ENCODE peak calls at places on chromosome 21, in four cellular contexts. N is stimulated activated CD4-positive, alpha-beta T cell treated with anti-CD3 and anti-CD28 coated beads, TNF-alpha, amount 100 ng/mL, for 1 hour; L is GM18507; Y is GM19239. I is an unnamed sample.

GRCh38 chr21:18759751-18760161 is 356.2 kb upstream of the TMPRSS15 start:
- DNase-seq in N (no peak), L (no peak), Y (no peak), I (no peak)

GRCh38 chr21:33755354-33755753 is 113.1 kb downstream of the ITSN1 start:
- DNase-seq in N (no peak), L (no peak), Y (no peak), I (no peak)

GRCh38 chr21:20729376-20729775 is 268.8 kb upstream of the NCAM2 start:
- DNase-seq in N (no peak), L (no peak), Y (no peak), I (peak)

GRCh38 chr21:38170283-38170682 is 86.5 kb upstream of the KCNJ15 start:
- DNase-seq in N (no peak), L (peak), Y (no peak), I (peak)

GRCh38 chr21:43727571-43728466 is 8.9 kb downstream of the PDXK start:
- DNase-seq in N (no peak), L (no peak), Y (no peak), I (no peak)

GRCh38 chr21:45405819-45406762 is 1.1 kb downstream of the COL18A1 start:
- DNase-seq in N (no peak), L (no peak), Y (no peak), I (peak)

GRCh38 chr21:21076051-21076450 is 77.8 kb downstream of the NCAM2 start:
- DNase-seq in N (no peak), L (no peak), Y (no peak), I (no peak)

GRCh38 chr21:43735236-43736091 is 16.5 kb downstream of the PDXK start:
- DNase-seq in N (no peak), L (no peak), Y (no peak), I (no peak)

GRCh38 chr21:43734830-43735229 is 15.9 kb downstream of the PDXK start:
- DNase-seq in N (no peak), L (no peak), Y (no peak), I (no peak)

GRCh38 chr21:39564200-39564599 is 48.5 kb upstream of the B3GALT5 start:
- DNase-seq in N (no peak), L (no peak), Y (no peak), I (no peak)

GRCh38 chr21:42578761-42579415 is 65.2 kb downstream of the SLC37A1 start:
- DNase-seq in N (no peak), L (no peak), Y (no peak), I (no peak)

GRCh38 chr21:32886339-32886738 is 114.8 kb upstream of the PAXBP1 start:
- DNase-seq in N (no peak), L (no peak), Y (no peak), I (peak)

GRCh38 chr21:37862536-37862935 is 53.7 kb downstream of the KCNJ6 start:
- DNase-seq in N (no peak), L (no peak), Y (peak), I (peak)

GRCh38 chr21:25375675-25376074 is 231.6 kb downstream of the MRPL39 start:
- DNase-seq in N (no peak), L (no peak), Y (no peak), I (peak)

I was measured in ELR.